ENCODE peak calls at places on chromosome 20, in six cellular contexts. M, H, C, E, U and Z are unnamed samples.

GRCh38 chr20:24584538-24585356 is 115.3 kb downstream of the SYNDIG1 start:
- DNase-seq in H (no peak), C (no peak), U (no peak), M (no peak), E (no peak), Z (peak)

GRCh38 chr20:4328541-4328940 is 313.2 kb upstream of the RNF24 start:
- DNase-seq in H (no peak), U (no peak), C (no peak), M (no peak), E (no peak), Z (peak)

GRCh38 chr20:9066196-9066595 is 2.7 kb upstream of the PLCB4 start:
- DNase-seq in U (no peak), M (no peak), E (no peak), C (no peak), H (no peak), Z (peak)

GRCh38 chr20:18728165-18728866 is 85.3 kb upstream of the SCP2D1 start:
- DNase-seq in C (no peak), M (no peak), H (no peak), E (no peak), U (no peak), Z (no peak)

GRCh38 chr20:57652865-57653545 is 32.8 kb upstream of the ZBP1 start:
- DNase-seq in U (peak), E (peak), C (peak), M (peak), H (no peak), Z (no peak)

GRCh38 chr20:11676618-11677289 is 240.9 kb upstream of the BTBD3 start:
- DNase-seq in M (no peak), H (no peak), C (peak), U (no peak), E (no peak), Z (peak)

GRCh38 chr20:21505161-21505809 is 8.6 kb downstream of the NKX2-2 start:
- DNase-seq in E (peak), H (peak), C (peak), U (peak), M (no peak), Z (peak)

GRCh38 chr20:38604873-38605303 is 3.3 kb downstream of the ARHGAP40 start:
- DNase-seq in H (no peak), U (peak), C (peak), E (no peak), M (no peak), Z (peak)

GRCh38 chr20:48657426-48658197 is 170.2 kb downstream of the PREX1 start:
- DNase-seq in U (peak), C (peak), H (peak), M (peak), E (no peak), Z (peak)

GRCh38 chr20:63635431-63636141 is 8.7 kb upstream of the GMEB2 start:
- DNase-seq in H (no peak), E (no peak), U (no peak), C (no peak), M (no peak), Z (peak)

GRCh38 chr20:36726168-36726567 is 19.7 kb downstream of the NDRG3 start:
- DNase-seq in E (peak), H (no peak), C (no peak), U (no peak), M (no peak), Z (peak)

GRCh38 chr20:63664861-63665594 is 6.9 kb downstream of the RTEL1 start:
- DNase-seq in U (no peak), M (no peak), C (no peak), H (no peak), E (no peak), Z (no peak)

GRCh38 chr20:8449120-8449519 is 317.1 kb downstream of the PLCB1 start:
- DNase-seq in C (no peak), H (no peak), U (no peak), M (no peak), E (no peak), Z (peak)

GRCh38 chr20:33814238-33814712 is 3.1 kb downstream of the CHMP4B start:
- DNase-seq in H (no peak), C (no peak), U (no peak), E (no peak), M (no peak), Z (peak)

GRCh38 chr20:47854687-47855212 is 69.5 kb upstream of the SULF2 start:
- DNase-seq in U (no peak), M (no peak), E (no peak), H (no peak), C (peak), Z (peak)

GRCh38 chr20:62961310-62961783 is 8.8 kb downstream of the SLC17A9 start:
- DNase-seq in M (no peak), E (no peak), H (no peak), C (no peak), U (no peak), Z (no peak)

GRCh38 chr20:61948586-61949362 is 116.9 kb downstream of the TAF4 start:
- DNase-seq in M (peak), U (no peak), E (peak), C (no peak), H (no peak), Z (peak)

GRCh38 chr20:57686931-57687652 is 22.7 kb downstream of the PMEPA1 start:
- DNase-seq in H (no peak), C (no peak), M (no peak), U (no peak), E (no peak), Z (no peak)

GRCh38 chr20:17680128-17680835 is 1.8 kb downstream of the RRBP1 start:
- DNase-seq in E (peak), H (no peak), U (no peak), M (no peak), C (peak), Z (peak)

GRCh38 chr20:10906830-10907229 is 233.0 kb upstream of the JAG1 start:
- DNase-seq in C (no peak), U (no peak), M (no peak), E (no peak), H (no peak), Z (no peak)

GRCh38 chr20:42544926-42545325 is 644.8 kb downstream of the PTPRT start:
- DNase-seq in U (no peak), H (no peak), E (no peak), C (no peak), M (no peak), Z (no peak)

GRCh38 chr20:1299522-1299921 is 29.4 kb downstream of the SDCBP2 start:
- DNase-seq in E (peak), C (no peak), H (no peak), M (no peak), U (no peak), Z (no peak)

GRCh38 chr20:38825901-38826625 is 20.6 kb downstream of the PPP1R16B start:
- DNase-seq in C (peak), H (no peak), U (no peak), M (no peak), E (no peak), Z (peak)

GRCh38 chr20:63735859-63736718 is at the start of gene LIME1:
- DNase-seq in E (peak), U (no peak), C (peak), M (no peak), H (no peak), Z (peak)

GRCh38 chr20:36917943-36918342 is 33.6 kb downstream of the SAMHD1 start:
- DNase-seq in H (no peak), M (no peak), E (no peak), C (no peak), U (no peak), Z (no peak)

GRCh38 chr20:2706688-2707352 is 14.2 kb downstream of the EBF4 start:
- DNase-seq in C (no peak), M (no peak), H (no peak), U (no peak), E (no peak), Z (peak)

GRCh38 chr20:9200196-9200595 is 131.3 kb downstream of the PLCB4 start:
- DNase-seq in M (no peak), H (no peak), E (no peak), C (no peak), U (no peak), Z (no peak)

GRCh38 chr20:38828514-38829295 is 23.2 kb downstream of the PPP1R16B start:
- DNase-seq in E (no peak), C (no peak), M (no peak), H (no peak), U (no peak), Z (no peak)

GRCh38 chr20:53736757-53737403 is 143.2 kb upstream of the ZNF217 start:
- DNase-seq in C (no peak), U (no peak), M (no peak), H (no peak), E (no peak), Z (peak)

GRCh38 chr20:38201356-38201755 is 36.3 kb upstream of the TGM2 start:
- DNase-seq in C (no peak), U (no peak), H (no peak), E (peak), M (no peak), Z (peak)

GRCh38 chr20:58702859-58703648 is 10.5 kb downstream of the NPEPL1 start:
- DNase-seq in E (no peak), C (no peak), M (no peak), H (no peak), U (no peak), Z (peak)

GRCh38 chr20:7359739-7360138 is 580.5 kb downstream of the HAO1 start:
- DNase-seq in M (no peak), U (no peak), C (no peak), E (no peak), H (no peak), Z (no peak)

GRCh38 chr20:433300-433975 is 25.3 kb downstream of the RBCK1 start:
- DNase-seq in H (no peak), U (no peak), C (no peak), M (no peak), E (no peak), Z (peak)

GRCh38 chr20:58753267-58753928 is 60.8 kb downstream of the NPEPL1 start:
- DNase-seq in U (no peak), E (no peak), C (no peak), M (no peak), H (no peak), Z (no peak)

GRCh38 chr20:11130554-11131166 is 456.9 kb upstream of the JAG1 start:
- DNase-seq in M (no peak), H (no peak), C (peak), U (no peak), E (no peak), Z (no peak)

GRCh38 chr20:12057778-12058177 is 140.1 kb downstream of the BTBD3 start:
- DNase-seq in M (no peak), E (no peak), H (no peak), C (no peak), U (no peak), Z (no peak)

DNA sequence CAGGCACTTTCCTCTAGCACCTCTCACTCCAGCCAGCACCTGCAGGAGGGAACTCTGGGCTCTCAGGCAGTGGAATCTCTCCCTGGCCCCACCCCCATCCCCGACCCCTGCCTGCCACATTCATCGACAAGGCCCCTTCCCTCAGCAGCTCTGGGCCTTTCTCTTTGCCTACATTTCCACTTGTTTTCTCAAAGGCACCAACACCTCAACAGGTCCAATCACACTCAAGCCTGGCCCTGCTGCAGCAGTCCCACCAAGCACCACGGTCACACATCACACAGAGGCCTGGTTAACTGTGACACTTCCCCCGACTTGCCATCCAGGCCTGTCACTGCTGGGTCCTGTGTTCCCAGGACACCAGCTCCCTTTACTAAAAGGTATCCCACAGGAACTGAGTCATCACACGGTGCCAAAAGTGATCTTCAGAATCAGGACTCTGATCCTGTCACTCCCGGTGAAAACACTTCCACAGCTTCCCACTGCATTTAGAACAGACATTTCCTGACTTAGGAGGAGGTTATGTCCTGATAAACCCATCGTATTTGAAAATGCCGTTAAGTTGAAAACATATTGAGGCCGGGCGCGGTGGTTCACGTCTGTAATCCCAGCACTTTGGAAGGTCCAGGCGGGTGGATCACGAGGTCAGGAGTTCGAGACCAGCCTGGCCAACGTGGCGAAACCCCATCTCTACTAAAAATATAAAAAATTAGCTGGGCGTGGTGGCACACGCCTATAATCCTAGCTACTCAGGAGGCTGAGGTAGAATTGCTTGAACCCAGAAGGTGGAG is 54.9 kb downstream of the MYH7B start:
- DNase-seq in E (peak), U (no peak), C (no peak), M (no peak), H (no peak), Z (peak)
- H3K27ac ChIP-seq in E (no peak), U (no peak), C (no peak), M (no peak), H (no peak), Z (no peak)

DNA sequence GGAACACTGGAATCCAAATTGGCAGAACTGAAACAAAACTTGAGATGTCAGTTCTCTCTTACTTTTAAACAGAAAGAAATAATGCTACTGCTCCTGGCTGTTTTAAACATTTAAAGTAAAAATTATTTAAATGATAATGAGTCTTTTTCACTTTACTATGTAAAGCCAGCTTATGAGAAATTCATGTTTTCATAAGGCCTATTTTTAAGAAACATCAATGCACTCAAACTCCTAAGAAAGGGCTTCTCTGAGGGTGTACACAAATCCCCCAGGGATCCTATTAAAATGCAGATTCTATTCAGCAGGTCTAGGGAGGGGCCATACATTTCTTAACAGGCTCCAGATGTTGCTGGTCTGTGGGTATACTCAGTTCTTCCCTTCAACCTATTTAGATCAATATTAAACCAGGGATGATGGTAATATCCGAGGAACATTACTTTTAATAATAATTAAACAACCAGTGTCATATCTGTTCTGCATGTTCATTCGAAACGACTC is 2.3 kb downstream of the FERMT1 start:
- DNase-seq in M (no peak), H (no peak), U (no peak), C (no peak), E (no peak), Z (no peak)
- H3K27ac ChIP-seq in M (no peak), H (no peak), U (no peak), C (no peak), E (no peak), Z (no peak)

DNA sequence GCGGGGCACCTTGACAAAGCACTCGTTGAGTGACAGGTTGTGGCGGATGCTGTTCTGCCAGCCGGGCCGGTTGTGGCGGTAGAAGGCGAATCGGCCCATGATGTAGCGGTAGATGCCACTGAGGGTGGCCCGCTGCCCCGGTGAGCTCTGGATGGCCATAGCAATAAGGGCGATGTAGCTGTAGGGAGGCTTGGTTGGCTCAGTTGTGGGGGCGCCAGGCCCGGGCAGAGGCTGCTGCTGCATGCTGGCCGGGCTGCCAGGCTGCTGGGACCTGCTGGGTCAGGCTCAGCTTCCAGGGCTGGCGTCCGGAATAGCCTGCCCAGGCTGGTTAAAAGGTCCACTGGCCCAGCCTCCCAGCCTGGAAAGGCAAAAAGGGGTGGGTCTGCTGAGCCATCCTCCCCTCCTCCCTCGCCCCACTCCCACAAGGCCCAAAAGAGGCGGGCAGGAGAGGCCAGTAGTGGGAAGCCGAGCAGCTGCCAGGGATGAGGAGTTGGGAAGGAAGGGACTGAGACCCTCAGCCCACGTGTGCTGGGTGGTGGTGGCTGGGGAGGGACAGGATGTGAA is at the start of gene FOXS1:
- DNase-seq in M (no peak), U (no peak), E (peak), C (no peak), H (peak), Z (peak)
- H3K27ac ChIP-seq in M (no peak), U (no peak), E (peak), C (no peak), H (peak), Z (no peak)

GRCh38 chr20:40254023-40254772 is 434.8 kb downstream of the MAFB start:
- DNase-seq in U (no peak), E (no peak), M (no peak), H (no peak), C (no peak), Z (no peak)
- H3K27ac ChIP-seq in U (no peak), E (no peak), M (no peak), H (no peak), C (no peak), Z (no peak)